ENCODE peak calls at places on chromosomes 11 and 22, in four cellular contexts. P is mammary epithelial cell, X is colonic mucosa, W is coronary artery. G is an unnamed sample.

GRCh38 chr11:89442801-89443200 is 48.4 kb downstream of the NOX4 start:
- DNase-seq in P (no peak), X (no peak), W (no peak), G (no peak)

GRCh38 chr11:8826901-8827560 is 84.0 kb upstream of the AKIP1 start:
- DNase-seq in P (no peak), X (no peak), W (no peak), G (no peak)

GRCh38 chr11:32081129-32081641 is 9.7 kb upstream of the RCN1 start:
- DNase-seq in P (peak), X (no peak), W (no peak), G (no peak)

GRCh38 chr11:129749141-129749540 is 66.5 kb upstream of the TMEM45B start:
- DNase-seq in P (no peak), X (no peak), W (no peak), G (no peak)

GRCh38 chr11:121535122-121535796 is 82.5 kb upstream of the SORL1-AS1 start:
- DNase-seq in P (peak), X (no peak), W (no peak), G (no peak)

GRCh38 chr22:44298331-44299087 is 14.2 kb downstream of the SHISAL1 start:
- DNase-seq in P (no peak), X (no peak), W (no peak), G (no peak)

GRCh38 chr11:6674856-6675255 is 8.3 kb downstream of the MRPL17 start:
- DNase-seq in P (no peak), X (no peak), W (no peak), G (no peak)

GRCh38 chr22:50300620-50301257 is 6.7 kb downstream of the PLXNB2 start:
- DNase-seq in P (no peak), X (no peak), W (no peak), G (no peak)

GRCh38 chr11:116263770-116264169 is 509.0 kb downstream of the BUD13 start:
- DNase-seq in P (no peak), X (no peak), W (no peak), G (no peak)

GRCh38 chr11:83957038-83957900 is 671.1 kb upstream of the CCDC90B start:
- DNase-seq in P (no peak), X (no peak), W (no peak), G (no peak)

GRCh38 chr11:83951521-83951920 is 665.4 kb upstream of the CCDC90B start:
- DNase-seq in P (no peak), X (peak), W (no peak), G (no peak)

DNA sequence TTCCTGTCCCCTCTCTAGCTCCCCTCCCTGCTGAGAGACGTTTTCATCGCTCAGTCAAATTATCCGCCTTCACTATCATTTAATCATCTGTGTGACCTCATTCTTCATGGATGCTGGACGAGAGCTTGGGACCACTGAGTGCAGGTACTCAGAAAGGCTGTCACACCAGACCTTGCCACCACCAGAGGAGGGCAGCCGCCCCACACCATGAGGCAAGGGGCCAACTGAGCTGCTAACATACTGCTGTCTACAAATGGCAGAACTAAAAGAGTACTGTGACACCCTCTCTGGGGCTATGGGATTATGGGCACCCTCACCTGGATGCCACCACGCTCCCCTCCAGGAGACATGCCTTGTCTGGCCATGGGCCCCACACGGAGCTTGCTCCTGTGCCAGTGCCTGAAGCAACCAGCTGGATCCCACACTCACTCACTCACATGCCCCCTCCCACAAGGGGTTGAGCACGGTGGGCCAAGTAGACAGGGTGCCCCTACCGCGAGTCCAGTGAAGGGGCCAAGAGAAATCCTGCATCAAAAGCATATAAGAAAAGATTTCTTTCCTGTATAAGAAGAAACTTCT is 670.0 kb upstream of the CCDC90B start:
- DNase-seq in P (no peak), X (no peak), W (no peak), G (no peak)
- TF ChIP-seq CTCF in P (no peak), X (no peak), W (no peak), G (no peak)

DNA sequence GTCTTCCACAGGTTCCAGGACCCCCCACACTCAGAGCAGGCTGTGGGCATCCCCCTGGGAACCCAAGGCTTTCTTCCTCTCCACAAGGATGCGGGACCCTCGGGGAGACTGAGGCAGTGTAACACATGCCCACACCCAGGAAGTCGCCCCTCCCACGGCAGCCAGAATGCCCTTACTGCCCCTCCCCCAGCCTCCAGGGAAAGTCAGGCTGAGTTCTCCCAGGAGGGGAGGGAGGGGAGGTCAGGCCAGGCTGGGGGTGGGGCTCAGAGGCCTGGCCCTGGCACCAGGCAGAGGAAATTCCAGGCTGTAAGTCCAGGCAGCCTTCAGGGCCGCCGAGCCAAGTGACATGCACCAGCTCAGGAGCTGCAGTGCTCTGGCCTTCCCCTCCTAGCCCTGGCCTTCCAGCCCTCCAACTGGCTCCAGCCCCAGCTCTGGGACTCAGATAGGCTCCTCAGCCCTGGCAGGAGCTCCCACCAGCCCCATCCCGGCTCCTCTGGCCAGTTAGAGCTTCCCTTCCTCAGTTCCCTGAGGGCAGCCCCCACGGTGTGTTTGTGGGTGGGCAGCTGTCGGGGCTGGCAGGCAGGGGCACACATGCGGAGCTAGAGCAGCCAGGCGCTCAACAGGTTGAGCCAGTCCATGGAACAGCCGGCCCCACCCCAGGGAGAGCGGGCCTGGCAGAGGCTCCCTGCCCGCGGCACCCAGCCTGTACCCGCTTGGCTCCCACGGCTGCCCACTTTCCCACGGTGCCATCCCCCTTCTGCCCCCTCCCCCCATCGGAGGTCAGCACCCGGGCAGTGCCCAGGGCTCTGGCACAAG is 3.6 kb downstream of the BCL9L start:
- DNase-seq in P (peak), X (peak), W (peak), G (no peak)
- H3K4me3 ChIP-seq in P (peak), X (peak), W (peak), G (peak)

GRCh38 chr11:77589181-77589520 is 602 bp upstream of the AQP11 start:
- DNase-seq in P (no peak), X (no peak), W (no peak), G (no peak)
- H3K27ac ChIP-seq in P (no peak), X (peak), W (peak), G (peak)

GRCh38 chr11:117931971-117932370 is 2.8 kb upstream of the TMPRSS13 start:
- DNase-seq in P (no peak), X (no peak), W (no peak), G (no peak)
- TF ChIP-seq CTCF in P (no peak), X (no peak), W (no peak), G (no peak)

GRCh38 chr11:133993921-133994320 is 37.2 kb upstream of the IGSF9B start:
- DNase-seq in P (no peak), X (no peak), W (no peak), G (no peak)

GRCh38 chr11:133993107-133993506 is 36.3 kb upstream of the IGSF9B start:
- DNase-seq in P (no peak), X (no peak), W (no peak), G (no peak)

GRCh38 chr11:133997556-133997955 is 40.8 kb upstream of the IGSF9B start:
- DNase-seq in P (no peak), X (no peak), W (no peak), G (no peak)

GRCh38 chr11:133996671-133997070 is 39.9 kb upstream of the IGSF9B start:
- DNase-seq in P (no peak), X (no peak), W (no peak), G (no peak)

GRCh38 chr11:133995066-133995465 is 38.3 kb upstream of the IGSF9B start:
- DNase-seq in P (no peak), X (no peak), W (no peak), G (no peak)
- H3K4me3 ChIP-seq in P (no peak), X (no peak), W (no peak), G (no peak)

DNA sequence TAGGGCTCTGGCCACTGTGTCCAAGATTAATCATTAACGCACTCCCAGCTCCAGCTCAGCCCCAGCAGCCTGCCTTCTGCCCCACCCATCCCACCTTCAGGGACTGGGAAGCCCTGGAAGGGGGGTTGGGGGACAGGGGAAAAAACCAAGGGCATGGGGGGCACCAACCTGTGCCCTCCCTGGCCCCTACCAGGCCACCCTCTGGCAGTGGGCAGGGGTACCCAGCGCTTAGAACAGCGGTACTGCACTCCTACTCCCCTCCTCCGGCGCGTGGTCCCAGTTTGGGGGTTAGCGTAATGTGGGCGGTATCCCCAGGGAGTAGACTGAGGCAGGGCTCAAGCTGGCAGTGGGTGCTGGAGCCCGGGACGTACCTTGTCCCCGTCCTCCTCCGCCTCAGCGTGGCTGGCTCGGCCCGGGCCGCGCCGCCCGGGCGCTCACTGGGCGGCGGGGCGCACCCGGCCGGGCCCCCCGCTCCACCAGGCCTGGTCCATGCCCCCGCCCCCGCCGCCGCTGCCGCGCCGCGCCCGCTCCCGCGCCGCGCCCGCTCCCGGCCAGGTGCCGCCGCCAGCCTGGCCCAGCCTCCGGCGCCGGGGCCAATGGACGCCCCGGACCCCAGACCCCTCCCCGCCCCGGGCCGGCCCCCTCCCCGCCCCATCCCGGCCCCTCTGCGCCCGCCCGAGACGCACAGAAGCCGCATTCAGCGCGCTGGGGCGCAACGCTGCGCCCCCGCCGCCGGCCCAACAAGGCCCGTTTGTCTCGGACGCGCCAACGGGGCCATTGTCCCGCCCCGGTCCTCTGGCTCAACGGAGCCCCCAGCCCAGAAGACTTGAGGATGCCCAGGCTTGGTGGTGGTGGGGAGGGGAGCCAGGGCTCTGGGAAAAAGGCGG is at the start of gene GAL3ST1:
- DNase-seq in P (no peak), X (peak), W (no peak), G (peak)
- H3K27ac ChIP-seq in P (no peak), X (peak), W (peak), G (peak)